ENCODE peak calls at places on chromosomes 12 and 14, in seven cellular contexts. One of them, this sample, is unnamed.
A peak's percentile ranks its signal among the peaks of the same experiment; 100 is the strongest.

GRCh38 chr12:132765366-132765765 is 3.7 kb upstream of the ANKLE2 start:
- DNase-seq in spleen: no peak
- DNase-seq in upper lobe of left lung: no peak
- DNase-seq in HepG2: no peak
- DNase-seq in stomach: no peak
- DNase-seq in transverse colon: no peak
- DNase-seq in K562: peak; percentile 70
- DNase-seq in this sample: no peak

GRCh38 chr14:30240002-30240401 is 312.4 kb upstream of the PRKD1 start:
- DNase-seq in upper lobe of left lung: no peak
- DNase-seq in spleen: no peak
- DNase-seq in transverse colon: no peak
- DNase-seq in stomach: no peak
- DNase-seq in K562: no peak
- DNase-seq in HepG2: no peak
- DNase-seq in this sample: no peak

GRCh38 chr14:54564799-54565235 is 2.1 kb upstream of the SAMD4A start:
- DNase-seq in spleen: no peak
- DNase-seq in K562: peak; percentile 43
- DNase-seq in upper lobe of left lung: peak; percentile 22
- DNase-seq in HepG2: peak; percentile 13
- DNase-seq in transverse colon: no peak
- DNase-seq in stomach: no peak
- DNase-seq in this sample: no peak

GRCh38 chr12:69239922-69240624 is 704 bp downstream of the CPSF6 start:
- DNase-seq in K562: peak; percentile 56
- DNase-seq in HepG2: no peak
- DNase-seq in transverse colon: peak; percentile 55
- DNase-seq in upper lobe of left lung: peak; percentile 40
- DNase-seq in stomach: peak; percentile 47
- DNase-seq in spleen: peak; percentile 92
- DNase-seq in this sample: no peak

GRCh38 chr14:105168496-105168978 is at the start of gene JAG2:
- DNase-seq in stomach: peak; percentile 67
- DNase-seq in transverse colon: peak; percentile 57
- DNase-seq in spleen: no peak
- DNase-seq in upper lobe of left lung: peak; percentile 72
- DNase-seq in K562: peak; percentile 80
- DNase-seq in HepG2: no peak
- DNase-seq in this sample: no peak

GRCh38 chr12:21766403-21766802 is 8.1 kb downstream of the KCNJ8 start:
- DNase-seq in K562: no peak
- DNase-seq in spleen: no peak
- DNase-seq in upper lobe of left lung: no peak
- DNase-seq in stomach: no peak
- DNase-seq in transverse colon: no peak
- DNase-seq in HepG2: no peak
- DNase-seq in this sample: no peak

GRCh38 chr14:74414380-74414779 is 11.6 kb downstream of the SYNDIG1L start:
- DNase-seq in K562: no peak
- DNase-seq in HepG2: no peak
- DNase-seq in stomach: no peak
- DNase-seq in spleen: no peak
- DNase-seq in upper lobe of left lung: no peak
- DNase-seq in transverse colon: no peak
- DNase-seq in this sample: no peak

GRCh38 chr14:89836830-89837469 is 117.6 kb downstream of the EFCAB11 start:
- DNase-seq in spleen: no peak
- DNase-seq in HepG2: no peak
- DNase-seq in transverse colon: no peak
- DNase-seq in upper lobe of left lung: no peak
- DNase-seq in K562: no peak
- DNase-seq in stomach: no peak
- DNase-seq in this sample: no peak

GRCh38 chr14:63045612-63046320 is 508 bp upstream of the KCNH5 start:
- DNase-seq in upper lobe of left lung: no peak
- DNase-seq in HepG2: peak; percentile 12
- DNase-seq in stomach: no peak
- DNase-seq in transverse colon: no peak
- DNase-seq in spleen: no peak
- DNase-seq in K562: peak; percentile 9
- DNase-seq in this sample: no peak

GRCh38 chr14:65958664-65959562 is 527.3 kb upstream of the CCDC196 start:
- DNase-seq in K562: peak; percentile 30
- DNase-seq in transverse colon: no peak
- DNase-seq in spleen: no peak
- DNase-seq in HepG2: peak; percentile 16
- DNase-seq in upper lobe of left lung: no peak
- DNase-seq in stomach: no peak
- DNase-seq in this sample: no peak

GRCh38 chr12:69348162-69348938 is at the start of gene LYZ:
- DNase-seq in K562: peak; percentile 63
- DNase-seq in transverse colon: peak; percentile 20
- DNase-seq in spleen: no peak
- DNase-seq in stomach: peak; percentile 53
- DNase-seq in upper lobe of left lung: peak; percentile 52
- DNase-seq in HepG2: peak; percentile 94
- DNase-seq in this sample: no peak

GRCh38 chr12:24408305-24408704 is 458.8 kb upstream of the SOX5 start:
- DNase-seq in stomach: no peak
- DNase-seq in HepG2: no peak
- DNase-seq in upper lobe of left lung: no peak
- DNase-seq in spleen: no peak
- DNase-seq in K562: no peak
- DNase-seq in transverse colon: no peak
- DNase-seq in this sample: no peak

GRCh38 chr14:53956427-53957201 is at the start of gene BMP4:
- DNase-seq in upper lobe of left lung: peak; percentile 80
- DNase-seq in transverse colon: peak; percentile 77
- DNase-seq in spleen: peak; percentile 76
- DNase-seq in HepG2: peak; percentile 82
- DNase-seq in K562: peak; percentile 26
- DNase-seq in stomach: peak; percentile 76
- DNase-seq in this sample: no peak

GRCh38 chr14:70333703-70334102 is 25.8 kb downstream of the COX16 start:
- DNase-seq in stomach: no peak
- DNase-seq in spleen: no peak
- DNase-seq in transverse colon: no peak
- DNase-seq in K562: no peak
- DNase-seq in HepG2: no peak
- DNase-seq in upper lobe of left lung: no peak
- DNase-seq in this sample: no peak

GRCh38 chr14:99471731-99472130 is 8.9 kb downstream of the SETD3 start:
- DNase-seq in stomach: no peak
- DNase-seq in upper lobe of left lung: no peak
- DNase-seq in K562: no peak
- DNase-seq in transverse colon: no peak
- DNase-seq in HepG2: no peak
- DNase-seq in spleen: no peak
- DNase-seq in this sample: no peak

GRCh38 chr12:52202361-52203078 is 10.7 kb upstream of the KRT80 start:
- DNase-seq in upper lobe of left lung: no peak
- DNase-seq in HepG2: no peak
- DNase-seq in stomach: no peak
- DNase-seq in transverse colon: no peak
- DNase-seq in K562: no peak
- DNase-seq in spleen: peak; percentile 75
- DNase-seq in this sample: no peak

GRCh38 chr12:93090768-93091172 is 161.7 kb upstream of the EEA1 start:
- DNase-seq in spleen: no peak
- DNase-seq in upper lobe of left lung: no peak
- DNase-seq in K562: no peak
- DNase-seq in HepG2: no peak
- DNase-seq in transverse colon: no peak
- DNase-seq in stomach: no peak
- DNase-seq in this sample: no peak

GRCh38 chr12:49034287-49034622 is 15.7 kb upstream of the PRKAG1 start:
- DNase-seq in transverse colon: no peak
- DNase-seq in upper lobe of left lung: no peak
- DNase-seq in stomach: no peak
- DNase-seq in spleen: no peak
- DNase-seq in K562: no peak
- DNase-seq in HepG2: no peak
- DNase-seq in this sample: no peak

GRCh38 chr14:63899953-63900352 is 47.1 kb downstream of the SYNE2 start:
- DNase-seq in HepG2: no peak
- DNase-seq in upper lobe of left lung: no peak
- DNase-seq in stomach: no peak
- DNase-seq in transverse colon: no peak
- DNase-seq in K562: no peak
- DNase-seq in spleen: no peak
- DNase-seq in this sample: no peak

GRCh38 chr12:106251636-106252035 is 3.8 kb upstream of the CKAP4 start:
- DNase-seq in transverse colon: no peak
- DNase-seq in spleen: no peak
- DNase-seq in stomach: no peak
- DNase-seq in upper lobe of left lung: no peak
- DNase-seq in HepG2: no peak
- DNase-seq in K562: no peak
- DNase-seq in this sample: peak; percentile 37

GRCh38 chr14:94548131-94548998 is 12.9 kb upstream of the SERPINA4 start:
- DNase-seq in HepG2: peak; percentile 64
- DNase-seq in transverse colon: no peak
- DNase-seq in K562: no peak
- DNase-seq in stomach: no peak
- DNase-seq in spleen: no peak
- DNase-seq in upper lobe of left lung: no peak
- DNase-seq in this sample: peak; percentile 84

GRCh38 chr14:104694991-104695659 is 5.7 kb downstream of the INF2 start:
- DNase-seq in K562: no peak
- DNase-seq in transverse colon: peak; percentile 33
- DNase-seq in HepG2: no peak
- DNase-seq in stomach: peak; percentile 59
- DNase-seq in spleen: no peak
- DNase-seq in upper lobe of left lung: no peak
- DNase-seq in this sample: no peak

GRCh38 chr12:108689314-108690190 is 41.8 kb downstream of the CORO1C start:
- DNase-seq in upper lobe of left lung: peak; percentile 55
- DNase-seq in spleen: no peak
- DNase-seq in HepG2: peak; percentile 89
- DNase-seq in stomach: no peak
- DNase-seq in transverse colon: peak; percentile 27
- DNase-seq in K562: peak; percentile 91
- DNase-seq in this sample: no peak

GRCh38 chr12:21998782-21999181 is 47.2 kb upstream of the CMAS start:
- DNase-seq in spleen: no peak
- DNase-seq in K562: no peak
- DNase-seq in transverse colon: no peak
- DNase-seq in upper lobe of left lung: no peak
- DNase-seq in HepG2: no peak
- DNase-seq in stomach: no peak
- DNase-seq in this sample: no peak

GRCh38 chr14:101349108-101349507 is 212.2 kb upstream of the DIO3 start:
- DNase-seq in K562: no peak
- DNase-seq in stomach: peak; percentile 8
- DNase-seq in HepG2: no peak
- DNase-seq in spleen: peak; percentile 56
- DNase-seq in upper lobe of left lung: no peak
- DNase-seq in transverse colon: no peak
- DNase-seq in this sample: no peak

GRCh38 chr12:4435537-4435936 is 10.1 kb downstream of the FGF6 start:
- DNase-seq in upper lobe of left lung: no peak
- DNase-seq in K562: no peak
- DNase-seq in spleen: no peak
- DNase-seq in stomach: no peak
- DNase-seq in transverse colon: no peak
- DNase-seq in HepG2: no peak
- DNase-seq in this sample: peak; percentile 49
- TF ChIP-seq POLR2AphosphoS5 in upper lobe of left lung: no peak
- TF ChIP-seq POLR2AphosphoS5 in K562: no peak
- TF ChIP-seq POLR2AphosphoS5 in spleen: no peak
- TF ChIP-seq POLR2AphosphoS5 in stomach: no peak
- TF ChIP-seq POLR2AphosphoS5 in transverse colon: no peak
- TF ChIP-seq POLR2AphosphoS5 in HepG2: no peak
- TF ChIP-seq POLR2AphosphoS5 in this sample: no peak

DNA sequence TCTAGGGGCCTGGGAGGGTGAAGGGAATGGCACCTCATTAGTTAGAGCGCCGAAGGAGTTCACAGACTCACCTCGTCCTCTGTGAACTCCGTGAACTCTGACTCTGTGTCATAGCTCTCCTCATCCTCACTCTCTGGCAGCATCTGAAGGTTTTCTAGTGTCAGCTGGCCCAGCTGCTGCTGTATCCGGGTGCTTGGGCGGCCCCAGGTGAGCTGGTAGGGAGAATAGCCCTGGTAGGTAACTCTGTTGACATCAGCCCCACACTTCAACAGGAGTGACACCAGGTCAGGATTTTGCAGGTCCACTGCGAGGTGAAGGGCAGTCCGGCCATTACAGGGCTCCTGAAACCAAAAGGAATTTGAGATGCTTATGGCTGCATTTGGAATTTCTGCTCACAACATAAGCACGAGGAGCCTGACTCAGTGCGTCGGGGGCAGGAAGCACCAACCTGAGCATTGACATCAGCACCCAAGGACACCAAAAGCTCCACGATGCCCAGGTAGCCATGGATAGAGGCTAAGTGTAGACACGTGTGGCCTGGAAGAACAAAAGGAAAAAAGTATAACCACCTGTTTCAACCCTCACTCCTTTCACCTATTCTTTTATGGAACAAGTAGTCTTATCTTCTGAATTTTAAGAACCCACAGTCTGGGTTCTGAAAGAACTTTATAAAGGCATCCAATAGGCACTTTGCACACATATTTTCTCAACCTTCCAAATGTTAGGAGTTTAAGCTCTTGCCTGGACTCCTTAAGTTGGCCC is 2.0 kb downstream of the NFKBIA start:
- DNase-seq in K562: no peak
- DNase-seq in transverse colon: peak; percentile 48
- DNase-seq in spleen: peak; percentile 85
- DNase-seq in stomach: no peak
- DNase-seq in upper lobe of left lung: no peak
- DNase-seq in HepG2: no peak
- DNase-seq in this sample: no peak
- TF ChIP-seq POLR2A in K562: no peak
- TF ChIP-seq POLR2A in transverse colon: no peak
- TF ChIP-seq POLR2A in spleen: no peak
- TF ChIP-seq POLR2A in stomach: no peak
- TF ChIP-seq POLR2A in upper lobe of left lung: no peak
- TF ChIP-seq POLR2A in HepG2: no peak
- TF ChIP-seq POLR2A in this sample: no peak

DNA sequence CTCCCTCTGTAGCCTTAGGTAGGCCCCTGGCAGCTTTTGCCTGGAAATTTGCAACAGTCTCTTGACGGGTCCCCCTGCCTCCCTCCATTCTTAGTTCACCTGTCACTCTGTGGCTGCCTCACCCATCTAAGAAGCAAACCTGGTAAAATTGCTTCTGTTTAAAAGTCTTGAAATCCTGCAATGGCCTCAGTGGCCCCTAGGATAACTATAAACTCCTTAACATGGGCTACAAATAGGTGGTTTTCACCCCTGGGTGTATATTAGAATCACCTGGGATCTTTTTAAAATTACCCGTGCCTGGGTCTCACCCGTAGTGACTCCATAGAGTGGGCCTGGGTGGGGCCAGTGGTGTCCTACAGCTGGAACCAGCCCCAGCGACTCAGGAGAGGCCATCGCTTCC is 332.7 kb downstream of the CACNA1C start:
- DNase-seq in HepG2: no peak
- DNase-seq in upper lobe of left lung: no peak
- DNase-seq in K562: no peak
- DNase-seq in stomach: no peak
- DNase-seq in spleen: no peak
- DNase-seq in transverse colon: no peak
- DNase-seq in this sample: no peak
- H3K4me3 ChIP-seq in HepG2: no peak overlapping the region
- H3K4me3 ChIP-seq in upper lobe of left lung: no peak overlapping the region
- H3K4me3 ChIP-seq in K562: no peak overlapping the region
- H3K4me3 ChIP-seq in stomach: no peak overlapping the region
- H3K4me3 ChIP-seq in spleen: no peak overlapping the region
- H3K4me3 ChIP-seq in transverse colon: no peak overlapping the region
- H3K4me3 ChIP-seq in this sample: no peak overlapping the region

GRCh38 chr14:26867171-26867757 is 269.4 kb upstream of the NOVA1 start:
- DNase-seq in transverse colon: no peak
- DNase-seq in HepG2: no peak
- DNase-seq in stomach: no peak
- DNase-seq in upper lobe of left lung: no peak
- DNase-seq in K562: no peak
- DNase-seq in spleen: no peak
- DNase-seq in this sample: no peak
- TF ChIP-seq POLR2AphosphoS5 in transverse colon: no peak
- TF ChIP-seq POLR2AphosphoS5 in HepG2: no peak
- TF ChIP-seq POLR2AphosphoS5 in stomach: peak; percentile 45
- TF ChIP-seq POLR2AphosphoS5 in upper lobe of left lung: no peak
- TF ChIP-seq POLR2AphosphoS5 in K562: no peak
- TF ChIP-seq POLR2AphosphoS5 in spleen: no peak
- TF ChIP-seq POLR2AphosphoS5 in this sample: no peak